ENCODE peak calls at places on chromosomes 11 and 22, in nine cellular contexts. Q, N, C, O, H, Z, X, G and B are unnamed samples.

GRCh38 chr11:124202951-124203350 is 19.8 kb downstream of the OR10D3 start:
- DNase-seq in Q (no peak), N (no peak), C (no peak), O (no peak), H (no peak), Z (no peak), X (no peak), G (no peak), B (no peak)

GRCh38 chr22:28822930-28823481 is 22.6 kb upstream of the XBP1 start:
- DNase-seq in Q (no peak), N (peak), C (no peak), O (peak), H (no peak), Z (no peak), X (no peak), G (peak), B (no peak)

GRCh38 chr11:80873309-80873999 is 1432.6 kb upstream of the TENM4 start:
- DNase-seq in Q (no peak), N (no peak), C (peak), O (no peak), H (no peak), Z (no peak), X (no peak), G (no peak), B (no peak)

GRCh38 chr11:2716376-2717095 is 16.7 kb upstream of the KCNQ1OT1 start:
- DNase-seq in Q (no peak), N (no peak), C (no peak), O (no peak), H (no peak), Z (no peak), X (no peak), G (no peak), B (no peak)

GRCh38 chr11:111344032-111344431 is 35.0 kb downstream of the POU2AF1 start:
- DNase-seq in Q (peak), N (no peak), C (peak), O (no peak), H (no peak), Z (no peak), X (no peak), G (no peak), B (no peak)

GRCh38 chr11:23490557-23491235 is 630.4 kb upstream of the CCDC179 start:
- DNase-seq in Q (no peak), N (no peak), C (no peak), O (no peak), H (no peak), Z (peak), X (no peak), G (no peak), B (no peak)

GRCh38 chr22:24026733-24027132 is 15.6 kb downstream of the CABIN1 start:
- DNase-seq in Q (no peak), N (no peak), C (no peak), O (no peak), H (no peak), Z (no peak), X (no peak), G (no peak), B (no peak)

GRCh38 chr22:43090130-43090789 is 1.1 kb upstream of the TTLL1 start:
- DNase-seq in Q (peak), N (peak), C (peak), O (peak), H (peak), Z (no peak), X (peak), G (peak), B (no peak)

GRCh38 chr11:130198292-130198691 is 38.7 kb downstream of the ST14 start:
- DNase-seq in Q (no peak), N (no peak), C (no peak), O (no peak), H (no peak), Z (no peak), X (no peak), G (no peak), B (no peak)

GRCh38 chr11:20137637-20138036 is 22.6 kb downstream of the DBX1 start:
- DNase-seq in Q (no peak), N (no peak), C (no peak), O (no peak), H (no peak), Z (no peak), X (no peak), G (no peak), B (no peak)

GRCh38 chr11:3840870-3841425 is at the start of gene RHOG:
- DNase-seq in Q (peak), N (no peak), C (peak), O (peak), H (peak), Z (no peak), X (peak), G (peak), B (peak)

GRCh38 chr22:39292561-39293074 is 26.8 kb downstream of the RPL3 start:
- DNase-seq in Q (peak), N (no peak), C (peak), O (peak), H (peak), Z (no peak), X (peak), G (no peak), B (no peak)

GRCh38 chr11:58745705-58746364 is 14.1 kb upstream of the GLYAT start:
- DNase-seq in Q (no peak), N (no peak), C (no peak), O (no peak), H (no peak), Z (no peak), X (no peak), G (no peak), B (no peak)

GRCh38 chr11:47335733-47336132 is 16.8 kb downstream of the MYBPC3 start:
- DNase-seq in Q (no peak), N (no peak), C (no peak), O (no peak), H (no peak), Z (no peak), X (no peak), G (no peak), B (no peak)

GRCh38 chr11:59841514-59841913 is 3.8 kb downstream of the CBLIF start:
- DNase-seq in Q (no peak), N (no peak), C (no peak), O (no peak), H (no peak), Z (no peak), X (no peak), G (no peak), B (no peak)

GRCh38 chr11:17972987-17973386 is 39.9 kb downstream of the SERGEF start:
- DNase-seq in Q (peak), N (peak), C (peak), O (peak), H (no peak), Z (peak), X (peak), G (no peak), B (no peak)

GRCh38 chr11:12112731-12113130 is 2.3 kb downstream of the MICAL2 start:
- DNase-seq in Q (no peak), N (no peak), C (no peak), O (no peak), H (no peak), Z (no peak), X (no peak), G (no peak), B (no peak)

GRCh38 chr11:117528061-117528780 is 200.6 kb downstream of the CEP164 start:
- DNase-seq in Q (no peak), N (no peak), C (no peak), O (no peak), H (no peak), Z (no peak), X (no peak), G (no peak), B (no peak)

GRCh38 chr22:24319451-24319850 is 48.8 kb downstream of the SPECC1L start:
- DNase-seq in Q (peak), N (no peak), C (no peak), O (no peak), H (no peak), Z (no peak), X (no peak), G (no peak), B (no peak)

GRCh38 chr22:44549021-44549420 is 51.0 kb upstream of the RTL6 start:
- DNase-seq in Q (no peak), N (no peak), C (no peak), O (no peak), H (no peak), Z (no peak), X (no peak), G (no peak), B (no peak)

GRCh38 chr11:21656065-21656464 is 536.8 kb upstream of the ANO5 start:
- DNase-seq in Q (no peak), N (no peak), C (no peak), O (no peak), H (no peak), Z (no peak), X (no peak), G (no peak), B (no peak)

GRCh38 chr11:36164522-36165250 is 124.5 kb downstream of the COMMD9 start:
- DNase-seq in Q (peak), N (no peak), C (peak), O (no peak), H (no peak), Z (no peak), X (no peak), G (no peak), B (no peak)

GRCh38 chr11:67345949-67346819 is 7.2 kb downstream of the POLD4 start:
- DNase-seq in Q (peak), N (peak), C (peak), O (peak), H (no peak), Z (no peak), X (no peak), G (no peak), B (no peak)

GRCh38 chr22:30425616-30426394 is at the start of gene MTFP1:
- DNase-seq in Q (peak), N (peak), C (peak), O (peak), H (no peak), Z (no peak), X (peak), G (peak), B (no peak)

GRCh38 chr11:120564573-120565301 is 53.2 kb downstream of the GRIK4 start:
- DNase-seq in Q (peak), N (no peak), C (peak), O (no peak), H (no peak), Z (no peak), X (peak), G (no peak), B (no peak)

GRCh38 chr11:47916361-47916841 is 64.0 kb upstream of the PTPRJ start:
- DNase-seq in Q (no peak), N (no peak), C (peak), O (peak), H (no peak), Z (no peak), X (no peak), G (no peak), B (no peak)

GRCh38 chr11:128708660-128709059 is 14.8 kb downstream of the FLI1 start:
- DNase-seq in Q (no peak), N (no peak), C (no peak), O (no peak), H (no peak), Z (no peak), X (no peak), G (no peak), B (no peak)

GRCh38 chr11:107590460-107591097 is 368 bp upstream of the ELMOD1 start:
- DNase-seq in Q (no peak), N (no peak), C (peak), O (no peak), H (no peak), Z (no peak), X (no peak), G (no peak), B (no peak)

GRCh38 chr22:23175817-23176644 is 4.3 kb upstream of the BCR start:
- DNase-seq in Q (no peak), N (peak), C (no peak), O (no peak), H (no peak), Z (no peak), X (no peak), G (no peak), B (no peak)

GRCh38 chr11:66070604-66071325 is 693 bp downstream of the PACS1 start:
- DNase-seq in Q (peak), N (no peak), C (peak), O (peak), H (no peak), Z (no peak), X (no peak), G (peak), B (no peak)

GRCh38 chr22:41411021-41411851 is 29.5 kb downstream of the TEF start:
- DNase-seq in Q (no peak), N (no peak), C (peak), O (no peak), H (peak), Z (no peak), X (peak), G (no peak), B (no peak)

GRCh38 chr11:96257972-96258951 is 84.7 kb downstream of the MAML2 start:
- DNase-seq in Q (peak), N (peak), C (peak), O (no peak), H (no peak), Z (no peak), X (no peak), G (peak), B (peak)

GRCh38 chr22:36367479-36367878 is 20.3 kb downstream of the MYH9 start:
- DNase-seq in Q (no peak), N (no peak), C (no peak), O (no peak), H (no peak), Z (no peak), X (no peak), G (no peak), B (no peak)

GRCh38 chr22:36369922-36370781 is 17.6 kb downstream of the MYH9 start:
- DNase-seq in Q (peak), N (no peak), C (peak), O (peak), H (no peak), Z (no peak), X (no peak), G (peak), B (no peak)

GRCh38 chr22:36369004-36369921 is 18.5 kb downstream of the MYH9 start:
- DNase-seq in Q (peak), N (no peak), C (peak), O (no peak), H (no peak), Z (no peak), X (no peak), G (peak), B (no peak)

GRCh38 chr22:36367066-36367465 is 20.7 kb downstream of the MYH9 start:
- DNase-seq in Q (no peak), N (no peak), C (no peak), O (no peak), H (no peak), Z (no peak), X (no peak), G (no peak), B (no peak)

DNA sequence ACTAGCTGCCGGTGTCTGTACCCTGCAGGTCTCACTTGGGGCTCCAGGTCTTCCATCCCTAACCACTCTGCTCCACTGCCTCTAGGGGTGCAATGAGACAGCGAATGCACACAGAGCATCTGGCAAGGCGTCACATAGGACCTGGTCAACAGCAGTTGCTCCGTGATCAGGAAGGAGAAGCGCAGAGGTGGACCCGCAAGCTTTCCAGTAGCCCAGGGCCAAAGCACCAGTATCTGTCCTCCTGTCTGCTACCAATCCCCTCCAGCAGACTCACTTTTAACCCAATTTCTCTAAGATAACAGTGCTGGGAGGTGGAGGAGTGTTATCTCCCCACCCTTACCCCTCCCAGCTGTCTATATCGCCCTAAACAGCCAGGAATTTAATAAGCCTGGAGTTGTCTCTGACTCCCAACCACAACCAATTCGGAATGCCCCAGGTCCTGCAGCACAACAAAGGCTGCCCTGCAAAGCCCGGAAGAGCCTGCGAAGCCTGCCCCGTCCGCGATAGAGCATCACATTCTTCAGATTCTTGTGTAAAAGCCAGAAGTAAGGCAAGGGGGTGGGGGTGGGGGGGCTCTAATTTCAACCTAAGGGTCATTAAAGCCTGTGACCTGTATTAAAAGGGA is 19.3 kb downstream of the MYH9 start:
- DNase-seq in Q (peak), N (no peak), C (peak), O (no peak), H (no peak), Z (peak), X (no peak), G (peak), B (no peak)
- H3K27ac ChIP-seq in Q (peak), N (peak), C (peak), O (peak), H (peak), Z (peak), X (peak), G (peak), B (peak)

GRCh38 chr11:569273-569885 is 6.9 kb upstream of the PHRF1 start:
- DNase-seq in Q (no peak), N (no peak), C (no peak), O (no peak), H (no peak), Z (no peak), X (no peak), G (no peak), B (no peak)
- H3K4me3 ChIP-seq in Q (peak), N (peak), C (peak), O (peak), H (peak), Z (peak), X (peak), G (peak), B (peak)

GRCh38 chr22:49015459-49015858 is 812.2 kb downstream of the BRD1 start:
- DNase-seq in Q (no peak), N (no peak), C (no peak), O (no peak), H (no peak), Z (no peak), X (no peak), G (no peak), B (no peak)
- H3K27ac ChIP-seq in Q (no peak), N (no peak), C (no peak), O (no peak), H (peak), Z (no peak), X (no peak), G (no peak), B (no peak)

DNA sequence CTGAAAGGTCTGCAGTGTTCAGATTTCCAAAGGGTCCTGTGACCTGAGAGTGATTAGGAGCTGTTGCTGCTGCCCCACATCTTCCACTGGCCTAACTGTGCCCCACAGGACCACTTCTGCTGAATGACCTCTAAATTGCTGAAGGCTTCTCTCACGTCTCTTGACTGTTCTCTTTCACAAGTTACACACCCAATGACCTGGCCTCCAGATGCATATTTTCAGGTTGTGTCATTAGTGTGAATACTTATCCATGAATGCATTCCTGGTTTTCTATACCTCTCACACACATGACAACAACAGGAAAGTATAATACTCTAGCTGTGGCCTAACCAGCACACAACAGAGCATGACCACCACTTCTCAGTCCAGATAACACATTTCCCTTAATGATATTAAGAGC is 15.4 kb downstream of the PRR14L start:
- DNase-seq in Q (peak), N (no peak), C (peak), O (no peak), H (no peak), Z (no peak), X (no peak), G (no peak), B (no peak)
- H3K4me3 ChIP-seq in Q (no peak), N (no peak), C (no peak), O (no peak), H (no peak), Z (no peak), X (no peak), G (no peak), B (no peak)

GRCh38 chr11:93572621-93573020 is 29.4 kb upstream of the SMCO4 start:
- DNase-seq in Q (no peak), N (no peak), C (no peak), O (no peak), H (no peak), Z (no peak), X (no peak), G (no peak), B (no peak)

GRCh38 chr11:93569496-93569895 is 26.3 kb upstream of the SMCO4 start:
- DNase-seq in Q (no peak), N (no peak), C (no peak), O (no peak), H (no peak), Z (no peak), X (no peak), G (no peak), B (no peak)

GRCh38 chr11:93571612-93572011 is 28.4 kb upstream of the SMCO4 start:
- DNase-seq in Q (no peak), N (no peak), C (no peak), O (no peak), H (no peak), Z (no peak), X (no peak), G (no peak), B (no peak)

GRCh38 chr11:93572171-93572570 is 29.0 kb upstream of the SMCO4 start:
- DNase-seq in Q (no peak), N (no peak), C (no peak), O (no peak), H (no peak), Z (no peak), X (no peak), G (no peak), B (no peak)

DNA sequence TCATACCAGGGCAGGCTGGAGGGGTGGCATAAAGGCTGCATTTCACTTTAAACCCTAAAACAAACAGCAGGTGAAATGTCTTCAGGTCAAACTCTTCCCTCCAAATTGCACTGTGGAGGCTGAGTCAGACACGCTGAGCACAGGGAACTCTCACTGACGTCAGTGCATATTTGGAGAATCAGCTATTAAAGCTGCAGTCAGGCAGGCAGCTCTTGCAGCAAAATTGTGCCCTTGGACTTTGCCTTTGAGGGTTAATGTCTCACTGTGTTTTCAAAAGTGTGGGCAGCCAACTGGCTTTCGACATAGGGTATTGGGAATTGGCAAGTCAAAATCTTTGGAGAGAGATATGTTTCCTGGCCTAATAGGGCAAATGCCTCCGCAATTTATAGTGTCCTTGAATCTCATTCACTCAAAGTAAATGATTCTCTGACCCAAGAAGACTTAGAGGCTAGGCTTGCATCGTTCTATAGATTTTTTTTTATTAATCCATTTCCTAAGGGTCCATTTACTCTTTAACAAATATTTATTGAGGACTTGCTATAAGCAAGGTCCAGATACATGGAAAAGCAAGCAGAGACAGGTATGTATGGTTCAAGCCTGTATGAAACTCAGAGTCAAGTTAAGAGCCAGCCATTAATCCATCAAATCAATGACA is 27.7 kb upstream of the SMCO4 start:
- DNase-seq in Q (peak), N (no peak), C (peak), O (peak), H (no peak), Z (no peak), X (no peak), G (no peak), B (no peak)
- H3K27ac ChIP-seq in Q (no peak), N (no peak), C (no peak), O (peak), H (no peak), Z (no peak), X (no peak), G (no peak), B (no peak)

DNA sequence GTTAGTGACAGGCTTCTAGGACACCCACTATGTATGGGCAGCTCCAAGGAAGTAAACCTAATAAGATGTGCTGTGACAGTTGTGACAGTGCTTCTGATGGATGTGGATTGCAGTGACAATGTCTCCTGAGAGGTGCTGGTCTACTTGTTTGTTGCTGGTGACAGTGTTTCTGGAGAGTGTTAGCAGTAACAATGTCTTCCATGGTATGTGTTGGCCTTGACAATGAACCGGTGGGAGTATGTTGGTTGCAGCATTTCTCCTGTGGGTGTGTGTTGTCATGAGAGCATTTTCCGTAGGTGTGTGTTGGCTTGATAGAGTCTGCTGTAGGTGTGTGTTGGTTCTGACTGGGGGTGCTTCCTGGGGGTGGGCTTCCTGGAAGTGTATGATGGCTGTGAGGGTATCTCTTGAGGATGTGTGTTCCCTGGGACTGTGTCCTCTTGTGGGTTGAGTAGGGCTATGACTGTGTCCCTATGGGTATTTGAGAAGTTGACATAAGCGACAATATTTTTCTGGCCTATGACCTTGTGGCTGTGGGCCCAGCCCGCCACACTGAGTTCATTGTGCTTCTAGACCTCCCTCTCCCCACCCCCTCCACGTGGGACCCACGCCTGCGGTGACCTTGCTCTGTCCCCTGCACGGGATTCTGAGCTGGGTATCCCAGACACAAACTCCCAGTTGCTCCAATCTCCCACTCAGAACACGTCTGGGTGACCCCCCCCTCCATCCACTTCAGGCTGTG is 1.2 kb downstream of the DCHS1 start:
- DNase-seq in Q (no peak), N (no peak), C (no peak), O (no peak), H (no peak), Z (no peak), X (peak), G (no peak), B (no peak)
- H3K4me3 ChIP-seq in Q (peak), N (peak), C (peak), O (peak), H (peak), Z (no peak), X (peak), G (peak), B (peak)